ENCODE peak calls at places on chromosome 2, in four cellular contexts. L, Y, D and S are unnamed samples.

GRCh38 chr2:218023636-218024035 is 20.8 kb upstream of the TNS1 start:
- DNase-seq in L (no peak), Y (no peak), D (no peak), S (no peak)

GRCh38 chr2:44936715-44937687 is 4.5 kb upstream of the SIX3 start:
- DNase-seq in L (no peak), Y (no peak), D (no peak), S (no peak)

GRCh38 chr2:185984670-185985069 is 246.1 kb downstream of the FSIP2 start:
- DNase-seq in L (no peak), Y (no peak), D (no peak), S (no peak)

GRCh38 chr2:5387421-5387820 is 304.8 kb upstream of the SOX11 start:
- DNase-seq in L (no peak), Y (no peak), D (no peak), S (no peak)

GRCh38 chr2:104368089-104368488 is 485.8 kb upstream of the POU3F3 start:
- DNase-seq in L (no peak), Y (no peak), D (no peak), S (no peak)

GRCh38 chr2:239802101-239802649 is 223.0 kb downstream of the NDUFA10 start:
- DNase-seq in L (no peak), Y (no peak), D (no peak), S (no peak)

GRCh38 chr2:240402566-240403295 is 32.7 kb upstream of the GPC1 start:
- DNase-seq in L (no peak), Y (no peak), D (no peak), S (no peak)

GRCh38 chr2:230814616-230815015 is 50.1 kb upstream of the ITM2C start:
- DNase-seq in L (peak; percentile 25), Y (no peak), D (peak; percentile 29), S (no peak)

GRCh38 chr2:107001551-107001950 is 115.6 kb upstream of the ST6GAL2 start:
- DNase-seq in L (no peak), Y (no peak), D (no peak), S (no peak)

GRCh38 chr2:203706403-203706802 is at the start of gene CD28:
- DNase-seq in L (no peak), Y (peak; percentile 71), D (no peak), S (peak; percentile 67)

GRCh38 chr2:174683392-174683759 is 80.9 kb downstream of the CHRNA1 start:
- DNase-seq in L (no peak), Y (no peak), D (peak; percentile 60), S (no peak)